ENCODE peak calls at places on chromosomes 4 and X, in four cellular contexts. Q is effector memory CD4-positive, alpha-beta T cell; K is cardiac muscle cell; X is cardiac fibroblast. I is an unnamed sample.

GRCh38 chr4:115851918-115852766 is 738.7 kb upstream of the NDST4 start:
- DNase-seq in Q (no peak), K (peak), X (peak), I (peak)

GRCh38 chr4:21476753-21477152 is 471.8 kb downstream of the KCNIP4 start:
- DNase-seq in X (peak), K (peak), Q (no peak), I (no peak)

GRCh38 chrX:44462851-44463250 is 79.8 kb downstream of the FUNDC1 start:
- DNase-seq in K (no peak), Q (no peak), X (peak), I (no peak)

GRCh38 chr4:38131371-38132139 is 171.4 kb downstream of the PTTG2 start:
- DNase-seq in Q (peak), X (peak), K (peak), I (peak)

GRCh38 chr4:138390286-138390685 is 148.1 kb upstream of the SLC7A11 start:
- DNase-seq in X (peak), K (no peak), Q (no peak), I (no peak)

GRCh38 chr4:6565691-6566431 is 9.1 kb upstream of the MAN2B2 start:
- DNase-seq in K (no peak), X (no peak), Q (no peak), I (no peak)

GRCh38 chr4:83112678-83113428 is 1.7 kb downstream of the PLAC8 start:
- DNase-seq in K (no peak), X (no peak), Q (no peak), I (no peak)

GRCh38 chrX:19344661-19345060 is 934 bp downstream of the PDHA1 start:
- DNase-seq in K (no peak), Q (no peak), X (no peak), I (no peak)

GRCh38 chrX:116232833-116233232 is 62.3 kb downstream of the AGTR2 start:
- DNase-seq in X (peak), Q (no peak), K (no peak), I (no peak)

GRCh38 chrX:39289827-39290226 is 488.6 kb downstream of the MID1IP1 start:
- DNase-seq in Q (no peak), K (no peak), X (no peak), I (no peak)

GRCh38 chr4:113540859-113541258 is 220.7 kb downstream of the CAMK2D start:
- DNase-seq in X (peak), Q (no peak), K (peak), I (no peak)

GRCh38 chr4:36348403-36348938 is 67.1 kb downstream of the DTHD1 start:
- DNase-seq in K (no peak), X (no peak), Q (no peak), I (peak)

GRCh38 chrX:110012818-110013484 is 10.0 kb downstream of the TMEM164 start:
- DNase-seq in Q (no peak), K (no peak), X (no peak), I (no peak)

GRCh38 chrX:1205681-1206611 is 6.5 kb downstream of the CRLF2 start:
- DNase-seq in K (peak), Q (no peak), X (peak), I (peak)

GRCh38 chr4:89294583-89295244 is 12.9 kb downstream of the GPRIN3 start:
- DNase-seq in X (no peak), K (no peak), Q (no peak), I (peak)

GRCh38 chrX:106341823-106342222 is 173.7 kb downstream of the PWWP3B start:
- DNase-seq in X (peak), K (no peak), Q (no peak), I (no peak)

GRCh38 chr4:108425988-108426387 is 194.4 kb upstream of the RPL34 start:
- DNase-seq in Q (no peak), K (no peak), X (peak), I (no peak)

GRCh38 chr4:124266706-124267105 is 445.8 kb downstream of the ANKRD50 start:
- DNase-seq in Q (no peak), K (no peak), X (no peak), I (no peak)

GRCh38 chr4:82785248-82786003 is 13.2 kb downstream of the SCD5 start:
- DNase-seq in K (no peak), X (peak), Q (no peak), I (no peak)

GRCh38 chr4:15717126-15717525 is 14.3 kb downstream of the BST1 start:
- DNase-seq in X (peak), Q (no peak), K (no peak), I (no peak)

GRCh38 chr4:119706804-119707203 is 78.2 kb upstream of the PDE5A start:
- DNase-seq in Q (no peak), X (no peak), K (no peak), I (no peak)

GRCh38 chrX:149510386-149510785 is 5.3 kb upstream of the IDS start:
- DNase-seq in X (peak), K (no peak), Q (no peak), I (no peak)

GRCh38 chr4:100895572-100896197 is 377.9 kb upstream of the EMCN start:
- DNase-seq in K (no peak), Q (no peak), X (peak), I (peak)

GRCh38 chr4:101019941-101020401 is 327.4 kb downstream of the PPP3CA start:
- DNase-seq in K (no peak), Q (no peak), X (no peak), I (peak)

GRCh38 chr4:153127773-153128494 is 76.3 kb upstream of the TRIM2 start:
- DNase-seq in X (peak), Q (peak), K (peak), I (peak)
- H3K4me3 ChIP-seq in X (no peak), Q (no peak), K (no peak), I (no peak)

DNA sequence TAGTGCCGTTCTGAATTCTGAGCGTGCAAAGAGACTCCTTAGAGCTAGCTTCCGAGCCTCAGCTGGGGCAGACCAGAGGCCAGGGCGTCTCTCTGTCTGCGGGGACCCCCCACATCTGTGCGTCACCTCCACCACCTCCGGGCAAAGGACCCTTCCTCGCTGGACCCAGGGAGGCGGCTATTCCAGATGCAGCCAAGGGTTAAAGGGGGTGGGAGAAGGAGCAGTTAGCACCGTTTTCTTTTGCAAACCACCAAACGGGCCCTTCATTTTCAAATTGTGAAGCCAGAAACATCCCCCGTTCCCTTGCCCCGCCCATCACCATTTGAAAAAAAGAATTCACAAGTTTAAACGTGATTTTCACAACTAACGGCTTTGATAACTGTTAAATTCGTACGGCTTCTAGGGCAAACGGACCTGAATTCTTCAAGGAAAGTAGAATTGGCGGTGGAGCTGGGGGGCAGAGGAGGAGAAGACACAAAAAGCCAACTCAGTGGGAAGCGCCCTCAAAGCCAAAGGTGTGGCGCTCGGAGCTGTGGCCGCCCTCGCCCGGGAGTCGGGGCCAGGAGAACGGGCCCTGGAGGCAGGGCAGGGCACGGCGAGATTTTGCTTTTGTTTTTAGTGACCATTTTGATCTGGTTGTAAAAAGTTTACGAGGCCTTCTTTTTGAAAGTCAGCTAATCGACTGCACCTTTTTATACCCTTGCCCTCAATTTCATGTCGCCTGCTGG is 3.3 kb upstream of the PDGFRA start:
- DNase-seq in K (peak), X (no peak), Q (no peak), I (no peak)
- H3K4me3 ChIP-seq in K (peak), X (peak), Q (peak), I (no peak)

GRCh38 chr4:41418444-41418843 is 119.5 kb upstream of the LIMCH1 start:
- DNase-seq in K (peak), Q (no peak), X (peak), I (no peak)
- H3K4me3 ChIP-seq in K (no peak), Q (no peak), X (no peak), I (no peak)

DNA sequence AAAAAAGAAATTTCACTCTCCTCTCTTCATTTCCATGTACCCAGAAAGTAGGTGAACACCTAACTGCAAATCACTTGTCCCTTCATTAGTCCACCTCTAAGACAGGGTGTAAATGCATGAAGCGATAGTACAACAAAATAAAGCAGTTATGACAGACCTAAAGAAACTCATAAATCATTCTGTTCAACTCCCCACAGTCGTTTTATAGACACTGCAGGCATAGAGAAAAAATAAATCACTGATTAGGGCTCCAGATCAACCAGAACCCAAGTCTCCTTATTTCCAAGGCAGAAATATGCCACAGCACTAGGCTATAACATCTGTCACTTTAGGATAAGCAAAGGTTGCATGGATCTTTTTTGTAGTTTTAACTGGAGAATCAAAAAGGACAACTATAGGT is 3.0 kb downstream of the RASGEF1B start:
- DNase-seq in X (no peak), K (no peak), Q (no peak), I (no peak)
- H3K4me3 ChIP-seq in X (no peak), K (no peak), Q (no peak), I (no peak)

DNA sequence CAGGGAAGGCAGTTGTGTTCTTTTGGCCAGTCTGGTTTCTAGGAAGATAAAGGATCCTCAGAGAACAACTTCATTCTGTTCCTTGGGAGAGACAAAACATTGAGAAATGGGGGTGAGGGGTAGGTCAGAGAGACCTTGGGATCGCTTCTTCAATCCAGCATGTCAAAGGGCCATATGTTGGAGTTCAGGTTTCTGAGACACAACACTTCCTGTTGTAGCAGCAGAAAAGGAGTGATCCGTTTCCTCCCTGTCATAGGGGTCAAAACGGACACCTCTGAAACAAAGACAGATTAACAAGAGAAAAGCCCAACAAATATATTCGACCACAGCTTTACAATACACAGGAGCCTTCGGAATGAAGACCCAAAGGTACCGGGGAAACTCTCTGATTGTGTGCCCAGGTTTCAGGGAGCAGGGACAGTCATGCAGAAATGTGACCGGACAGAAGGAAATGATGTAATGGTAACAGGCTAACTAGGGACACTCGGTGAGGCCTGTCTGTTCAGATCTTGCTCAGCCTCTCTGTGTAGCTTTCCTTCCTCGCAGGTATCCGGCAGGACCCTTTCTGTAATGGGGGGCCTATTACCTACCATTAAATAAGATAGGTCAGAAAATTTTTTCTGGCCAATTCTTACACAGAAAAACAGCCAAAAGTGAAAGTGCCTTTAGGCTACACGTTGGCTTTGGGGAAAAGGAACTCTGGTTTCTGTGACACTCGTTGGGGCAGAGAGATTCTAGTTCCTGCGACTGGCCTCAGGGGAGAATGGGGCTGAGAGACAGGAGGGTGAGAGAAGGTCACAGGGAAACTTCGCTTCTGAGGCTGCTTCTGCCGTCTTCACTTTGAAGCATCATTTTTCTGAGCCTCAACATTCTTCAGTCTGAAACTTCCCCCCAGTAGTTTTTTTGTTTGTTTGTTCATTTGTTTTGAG is 103.2 kb upstream of the TLR3 start:
- DNase-seq in Q (no peak), X (no peak), K (no peak), I (no peak)
- H3K4me3 ChIP-seq in Q (no peak), X (no peak), K (no peak), I (no peak)

GRCh38 chrX:108734426-108734825 is 1.9 kb downstream of the IRS4 start:
- DNase-seq in X (no peak), K (no peak), Q (no peak), I (no peak)

GRCh38 chrX:108736509-108737479 is at the start of gene IRS4:
- DNase-seq in Q (no peak), K (peak), X (peak), I (no peak)

GRCh38 chrX:108732630-108733321 is 3.6 kb downstream of the IRS4 start:
- DNase-seq in X (no peak), Q (no peak), K (peak), I (no peak)

GRCh38 chrX:108735680-108736508 is 469 bp downstream of the IRS4 start:
- DNase-seq in X (peak), Q (no peak), K (peak), I (no peak)

GRCh38 chrX:108735087-108735679 is 1.2 kb downstream of the IRS4 start:
- DNase-seq in K (peak), X (no peak), Q (no peak), I (no peak)
- H3K4me3 ChIP-seq in K (peak), X (no peak), Q (no peak), I (no peak)

DNA sequence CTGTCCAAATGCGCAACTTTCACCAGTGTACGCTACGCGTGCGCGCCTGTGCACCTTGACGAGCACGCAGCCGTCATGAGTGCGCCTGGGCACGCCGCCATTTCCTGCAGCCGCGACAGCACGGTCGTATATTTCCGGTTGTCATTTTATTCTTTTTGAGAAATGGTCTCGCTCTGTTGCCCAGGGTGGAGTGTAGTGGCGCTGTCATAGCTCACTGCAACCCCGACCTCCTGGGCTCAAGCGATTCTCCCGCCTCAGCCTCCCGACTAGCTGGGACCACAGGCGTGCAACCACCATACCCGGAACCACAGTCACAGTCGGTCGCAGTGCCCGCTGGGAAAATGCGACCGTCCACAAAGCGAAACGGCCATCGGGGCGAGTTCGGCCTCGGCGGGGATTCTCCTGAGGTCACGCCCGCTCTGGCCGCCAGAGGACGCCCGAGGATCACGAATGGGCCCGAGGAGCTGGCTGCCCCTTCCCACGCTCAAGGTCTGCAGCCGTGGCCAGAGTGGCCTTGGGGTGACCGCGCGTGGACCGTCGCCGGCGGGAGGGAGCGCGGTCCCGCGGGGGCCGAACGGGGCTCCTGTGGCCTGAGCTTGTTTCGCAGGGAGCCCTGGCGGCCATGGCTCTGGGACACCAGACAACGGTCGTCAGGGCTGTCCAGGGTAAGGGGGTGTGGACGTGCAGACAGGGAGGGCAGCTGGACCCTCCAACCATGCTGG is 23.7 kb upstream of the PNMA3 start:
- DNase-seq in K (peak), Q (peak), X (peak), I (peak)
- H3K4me3 ChIP-seq in K (peak), Q (peak), X (no peak), I (no peak)

GRCh38 chr4:140497776-140498636 is at the start of gene MGAT4D:
- DNase-seq in X (no peak), Q (no peak), K (peak), I (peak)
- H3K4me3 ChIP-seq in X (no peak), Q (peak), K (peak), I (no peak)

I was measured in CD4-positive, alpha-beta memory T cell.